ENCODE peak calls at places on chromosomes 16 and 17, in five cellular contexts. B is fibroblast of lung, E is fibroblast of the aortic adventitia, U is vagina, H is right atrium auricular region. R is an unnamed sample.

GRCh38 chr17:47630614-47631013 is 19.1 kb upstream of the KPNB1 start:
- DNase-seq in B (no peak), E (no peak), U (no peak), H (no peak), R (no peak)

GRCh38 chr17:74671031-74671771 is 41.5 kb downstream of the CD300LF start:
- DNase-seq in B (peak), E (peak), U (no peak), H (peak), R (peak)

GRCh38 chr16:66007717-66008116 is 358.8 kb upstream of the CDH5 start:
- DNase-seq in B (peak), E (peak), U (no peak), H (no peak), R (peak)

GRCh38 chr16:81170824-81171223 is 67.7 kb upstream of the BCO1 start:
- DNase-seq in B (no peak), E (no peak), U (no peak), H (no peak), R (no peak)

GRCh38 chr16:63326736-63327339 is 1290.6 kb upstream of the CDH8 start:
- DNase-seq in B (no peak), E (no peak), U (no peak), H (no peak), R (no peak)

GRCh38 chr16:61576476-61576875 is 459.8 kb downstream of the CDH8 start:
- DNase-seq in B (no peak), E (no peak), U (no peak), H (no peak), R (no peak)

GRCh38 chr17:6423931-6424330 is 11.0 kb downstream of the AIPL1 start:
- DNase-seq in B (no peak), E (no peak), U (no peak), H (no peak), R (no peak)

GRCh38 chr17:4895676-4896331 is 3.5 kb upstream of the C17orf107 start:
- DNase-seq in B (no peak), E (no peak), U (no peak), H (no peak), R (no peak)

GRCh38 chr16:57314161-57314785 is 29.8 kb upstream of the PLLP start:
- DNase-seq in B (no peak), E (peak), U (no peak), H (peak), R (no peak)

GRCh38 chr16:58636474-58636873 is 6.8 kb upstream of the CNOT1 start:
- DNase-seq in B (no peak), E (no peak), U (no peak), H (no peak), R (no peak)

GRCh38 chr17:78241277-78242023 is 10.0 kb downstream of the TMEM235 start:
- DNase-seq in B (peak), E (peak), U (no peak), H (no peak), R (no peak)

GRCh38 chr16:77501260-77501659 is 66.4 kb upstream of the ADAMTS18 start:
- DNase-seq in B (no peak), E (no peak), U (no peak), H (no peak), R (no peak)

GRCh38 chr16:3950343-3951193 is 70.1 kb upstream of the CREBBP start:
- DNase-seq in B (peak), E (peak), U (no peak), H (peak), R (peak)

GRCh38 chr17:34252890-34253525 is 2.1 kb upstream of the CCL2 start:
- DNase-seq in B (peak), E (peak), U (no peak), H (no peak), R (peak)

GRCh38 chr16:47660540-47660939 is 199.4 kb downstream of the PHKB start:
- DNase-seq in B (no peak), E (no peak), U (no peak), H (no peak), R (no peak)

GRCh38 chr17:6098466-6099180 is 28.4 kb downstream of the WSCD1 start:
- DNase-seq in B (no peak), E (no peak), U (no peak), H (no peak), R (no peak)

GRCh38 chr17:82267575-82268379 is 5.7 kb downstream of the CSNK1D start:
- DNase-seq in B (peak), E (peak), U (peak), H (peak), R (peak)

GRCh38 chr16:30977502-30977901 is 7.5 kb upstream of the HSD3B7 start:
- DNase-seq in B (no peak), E (no peak), U (no peak), H (no peak), R (no peak)
- TF ChIP-seq CTCF in B (peak), E (peak), U (no peak), H (no peak), R (peak)

DNA sequence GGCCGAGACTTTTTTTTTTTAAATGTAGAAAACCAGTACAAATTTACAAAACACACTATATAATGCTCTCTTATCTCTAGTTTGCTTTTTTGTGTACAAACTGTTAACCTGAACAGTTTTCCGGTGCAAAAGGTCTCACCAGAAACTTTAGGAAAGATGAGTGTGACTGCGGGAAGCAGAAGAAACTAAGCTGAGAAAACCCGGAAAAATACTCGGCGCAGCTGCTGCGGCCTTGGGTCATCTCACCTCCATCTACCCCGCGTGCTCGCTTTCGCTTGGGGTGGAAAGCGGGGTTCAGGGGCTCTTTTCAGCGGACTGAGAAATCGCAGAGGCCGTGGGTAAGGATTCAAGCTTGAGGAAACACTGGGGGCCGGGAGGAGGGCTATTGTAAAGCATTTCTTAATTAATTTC is 1.8 kb downstream of the SALL1 start:
- DNase-seq in B (peak), E (no peak), U (no peak), H (no peak), R (no peak)
- H3K4me3 ChIP-seq in B (peak), E (peak), U (peak), H (no peak), R (peak)

GRCh38 chr17:41734949-41735313 is 488 bp upstream of the HAP1 start:
- DNase-seq in B (no peak), E (peak), U (no peak), H (no peak), R (no peak)
- TF ChIP-seq CTCF in B (no peak), E (no peak), U (no peak), H (no peak), R (no peak)

GRCh38 chr16:13391337-13391736 is 489.9 kb downstream of the SHISA9 start:
- DNase-seq in B (no peak), E (no peak), U (no peak), H (no peak), R (no peak)
- H3K4me3 ChIP-seq in B (no peak), E (no peak), U (no peak), H (no peak), R (no peak)

GRCh38 chr17:79842656-79843474 is 3.6 kb upstream of the CBX4 start:
- DNase-seq in B (no peak), E (peak), U (no peak), H (no peak), R (no peak)
- TF ChIP-seq CTCF in B (no peak), E (no peak), U (no peak), H (no peak), R (no peak)

R was measured in AG09309.